ENCODE peak calls at places on chromosomes 1 and 21, in ten cellular contexts. Z, T, Y, Q, F, B, U, M, C and G are unnamed samples.

GRCh38 chr1:29786195-29786594 is 549.9 kb downstream of the PTPRU start:
- DNase-seq in Z (no peak), U (no peak), M (no peak), C (no peak), Y (no peak), T (no peak), F (no peak), Q (no peak), B (no peak), G (no peak)

GRCh38 chr21:41032536-41032935 is 135.4 kb upstream of the BACE2 start:
- DNase-seq in U (no peak), Y (no peak), T (no peak), M (no peak), C (no peak), B (no peak), Q (no peak), Z (no peak), F (no peak), G (no peak)

GRCh38 chr1:173301507-173301906 is 94.4 kb upstream of the TNFSF4 start:
- DNase-seq in Z (no peak), F (no peak), M (no peak), T (peak), U (no peak), Q (no peak), Y (no peak), C (no peak), B (no peak), G (no peak)

GRCh38 chr1:37685722-37686121 is 6.6 kb upstream of the CDCA8 start:
- DNase-seq in T (no peak), M (no peak), B (no peak), Q (no peak), C (no peak), F (no peak), Z (no peak), U (no peak), Y (no peak), G (no peak)

GRCh38 chr21:45376459-45377324 is 28.3 kb upstream of the COL18A1 start:
- DNase-seq in C (no peak), T (no peak), U (peak), Y (no peak), Q (peak), F (no peak), Z (no peak), B (no peak), M (no peak), G (no peak)

GRCh38 chr1:15736035-15736665 is at the start of gene SLC25A34:
- DNase-seq in C (no peak), U (no peak), T (no peak), Z (no peak), Q (no peak), F (no peak), M (peak), B (no peak), Y (peak), G (peak)

GRCh38 chr1:230232352-230232751 is 165.3 kb downstream of the GALNT2 start:
- DNase-seq in Y (no peak), Q (no peak), Z (no peak), U (no peak), B (no peak), C (no peak), F (no peak), T (no peak), M (no peak), G (no peak)

GRCh38 chr1:32742132-32742947 is 39.8 kb upstream of the SYNC start:
- DNase-seq in U (no peak), M (peak), T (no peak), B (no peak), Y (peak), F (no peak), Z (no peak), Q (peak), C (no peak), G (peak)

GRCh38 chr1:210598135-210598652 is 269.5 kb downstream of the HHAT start:
- DNase-seq in Z (no peak), B (no peak), T (peak), C (no peak), F (no peak), M (peak), Q (peak), Y (no peak), U (peak), G (no peak)

GRCh38 chr1:153800516-153800915 is 25.3 kb downstream of the SLC27A3 start:
- DNase-seq in F (no peak), Y (no peak), B (no peak), C (no peak), Z (no peak), T (no peak), U (no peak), M (no peak), Q (no peak), G (no peak)

GRCh38 chr1:105427543-105427942 is 1628.9 kb upstream of the PRMT6 start:
- DNase-seq in Y (no peak), C (no peak), T (peak), Z (no peak), F (no peak), U (no peak), M (no peak), B (no peak), Q (no peak), G (no peak)

GRCh38 chr1:155105604-155106011 is 22.1 kb upstream of the EFNA1 start:
- DNase-seq in M (peak), F (no peak), Z (no peak), C (no peak), U (no peak), Q (no peak), T (no peak), Y (peak), B (no peak), G (no peak)

GRCh38 chr1:87149166-87150065 is 179.3 kb upstream of the LMO4 start:
- DNase-seq in Y (no peak), U (no peak), Q (peak), B (no peak), Z (no peak), M (no peak), C (no peak), T (peak), F (no peak), G (no peak)

GRCh38 chr1:40868051-40868723 is 6.0 kb upstream of the CITED4 start:
- DNase-seq in T (no peak), Q (no peak), Z (no peak), Y (peak), C (no peak), U (no peak), M (no peak), F (no peak), B (no peak), G (no peak)

GRCh38 chr1:27862671-27863551 is 9.4 kb upstream of the THEMIS2 start:
- DNase-seq in Y (no peak), Q (peak), T (peak), Z (no peak), U (peak), C (no peak), B (no peak), M (no peak), F (no peak), G (no peak)

GRCh38 chr1:172265905-172266304 is 154.6 kb upstream of the C1orf105 start:
- DNase-seq in M (no peak), Y (no peak), Z (no peak), C (no peak), F (no peak), B (no peak), T (no peak), U (no peak), Q (no peak), G (no peak)

GRCh38 chr1:190019717-190020116 is 457.9 kb downstream of the BRINP3 start:
- DNase-seq in M (no peak), C (no peak), B (no peak), Y (no peak), U (no peak), F (no peak), Z (no peak), Q (no peak), T (no peak), G (no peak)

GRCh38 chr1:201708085-201708512 is 120.9 kb upstream of the IPO9 start:
- DNase-seq in B (no peak), Z (no peak), C (no peak), Q (peak), Y (no peak), F (no peak), T (no peak), M (no peak), U (no peak), G (no peak)